ENCODE peak calls at places on chromosome 7, in nine cellular contexts. A is brain microvascular endothelial cell; X is caudate nucleus; B is neuronal stem cell; F is NCI-H1694 treated with DMSO at 0.1 percent for 48 hours; S is H4; Z is activated CD4-positive, alpha-beta T cell treated with anti-CD3 and anti-CD28 coated beads for 4 hours; N is astrocyte of the hippocampus; P is mammary epithelial cell. R is an unnamed sample.
A peak's percentile ranks its signal among the peaks of the same experiment; 100 is the strongest.

GRCh38 chr7:2980406-2981102 is 63.1 kb downstream of the CARD11 start:
- DNase-seq in A (no peak), X (no peak), B (no peak), F (no peak), S (no peak), Z (no peak), N (no peak), P (no peak), R (no peak)

GRCh38 chr7:94584113-94584512 is 71.8 kb downstream of the SGCE start:
- DNase-seq in A (no peak), X (no peak), B (no peak), F (no peak), S (no peak), Z (no peak), N (peak; percentile 60), P (no peak), R (no peak)

GRCh38 chr7:27032843-27033242 is 63.0 kb downstream of the HOXA1 start:
- DNase-seq in A (no peak), X (no peak), B (no peak), F (no peak), S (peak; percentile 36), Z (no peak), N (peak; percentile 2), P (no peak), R (no peak)

GRCh38 chr7:29115753-29116152 is 30.6 kb downstream of the CPVL start:
- DNase-seq in A (no peak), X (no peak), B (no peak), F (no peak), S (no peak), Z (no peak), N (no peak), P (no peak), R (no peak)

GRCh38 chr7:52842192-52842900 is 193.1 kb upstream of the POM121L12 start:
- DNase-seq in A (no peak), X (no peak), B (no peak), F (no peak), S (no peak), Z (no peak), N (no peak), P (no peak), R (no peak)

GRCh38 chr7:39691821-39692220 is 68.4 kb downstream of the RALA start:
- DNase-seq in A (peak; percentile 28), X (no peak), B (no peak), F (no peak), S (no peak), Z (no peak), N (peak; percentile 21), P (peak; percentile 36), R (no peak)

GRCh38 chr7:22859676-22860290 is 37.1 kb upstream of the TOMM7 start:
- DNase-seq in A (peak; percentile 42), X (no peak), B (no peak), F (no peak), S (no peak), Z (no peak), N (peak; percentile 52), P (peak; percentile 90), R (no peak)

GRCh38 chr7:100822236-100823139 is 4.8 kb downstream of the EPHB4 start:
- DNase-seq in A (no peak), X (no peak), B (no peak), F (no peak), S (no peak), Z (no peak), N (no peak), P (no peak), R (no peak)

GRCh38 chr7:57205000-57205399 is 72.8 kb upstream of the ZNF479 start:
- DNase-seq in A (no peak), X (no peak), B (no peak), F (no peak), S (no peak), Z (no peak), N (no peak), P (no peak), R (no peak)

GRCh38 chr7:133619491-133619890 is 366.6 kb downstream of the EXOC4 start:
- DNase-seq in A (no peak), X (no peak), B (no peak), F (no peak), S (no peak), Z (no peak), N (no peak), P (no peak), R (no peak)

GRCh38 chr7:116407165-116407564 is 92.4 kb upstream of the CAV2 start:
- DNase-seq in A (no peak), X (no peak), B (no peak), F (no peak), S (no peak), Z (no peak), N (no peak), P (no peak), R (no peak)

GRCh38 chr7:105906690-105907089 is 30.3 kb upstream of the ATXN7L1 start:
- DNase-seq in A (no peak), X (no peak), B (no peak), F (no peak), S (no peak), Z (no peak), N (peak; percentile 71), P (no peak), R (no peak)

GRCh38 chr7:45687721-45688120 is 113.6 kb downstream of the ADCY1 start:
- DNase-seq in A (no peak), X (no peak), B (no peak), F (no peak), S (no peak), Z (no peak), N (peak; percentile 21), P (no peak), R (no peak)

GRCh38 chr7:43456200-43456599 is 126.7 kb upstream of the STK17A start:
- DNase-seq in A (no peak), X (no peak), B (no peak), F (no peak), S (no peak), Z (no peak), N (no peak), P (no peak), R (no peak)

GRCh38 chr7:518630-519428 is 817 bp downstream of the PDGFA start:
- DNase-seq in A (peak; percentile 51), X (peak; percentile 75), B (no peak), F (peak; percentile 43), S (peak; percentile 88), Z (peak; percentile 41), N (peak; percentile 84), P (peak; percentile 82), R (peak; percentile 93)

GRCh38 chr7:96177353-96177752 is 144.5 kb downstream of the SLC25A13 start:
- DNase-seq in A (no peak), X (no peak), B (no peak), F (no peak), S (no peak), Z (no peak), N (no peak), P (no peak), R (no peak)

GRCh38 chr7:93194368-93194767 is 31.9 kb downstream of the HEPACAM2 start:
- DNase-seq in A (peak; percentile 4), X (no peak), B (no peak), F (no peak), S (peak; percentile 76), Z (no peak), N (no peak), P (peak; percentile 59), R (peak; percentile 51)

GRCh38 chr7:2248984-2249694 is 7.1 kb downstream of the NUDT1 start:
- DNase-seq in A (peak; percentile 94), X (no peak), B (no peak), F (no peak), S (peak; percentile 99), Z (no peak), N (peak; percentile 90), P (peak; percentile 23), R (peak; percentile 97)

GRCh38 chr7:24608504-24608903 is 35.3 kb downstream of the PALS2 start:
- DNase-seq in A (no peak), X (no peak), B (no peak), F (no peak), S (no peak), Z (no peak), N (no peak), P (no peak), R (no peak)

GRCh38 chr7:4681218-4681851 is 760 bp upstream of the FOXK1 start:
- DNase-seq in A (no peak), X (no peak), B (no peak), F (no peak), S (no peak), Z (peak; percentile 6), N (no peak), P (no peak), R (no peak)

GRCh38 chr7:83410989-83411591 is 237.8 kb downstream of the SEMA3E start:
- DNase-seq in A (peak; percentile 16), X (no peak), B (peak; percentile 17), F (peak; percentile 80), S (peak; percentile 72), Z (no peak), N (peak; percentile 67), P (peak; percentile 9), R (peak; percentile 47)

GRCh38 chr7:143884978-143885559 is 16.9 kb downstream of the TCAF1 start:
- DNase-seq in A (peak; percentile 72), X (peak; percentile 84), B (peak; percentile 63), F (peak; percentile 43), S (peak; percentile 58), Z (no peak), N (peak; percentile 94), P (no peak), R (peak; percentile 93)

GRCh38 chr7:73429622-73430505 is 3.7 kb upstream of the FZD9 start:
- DNase-seq in A (no peak), X (no peak), B (no peak), F (no peak), S (no peak), Z (no peak), N (no peak), P (no peak), R (peak; percentile 48)

GRCh38 chr7:7720750-7721621 is 2.6 kb upstream of the RPA3 start:
- DNase-seq in A (no peak), X (no peak), B (no peak), F (no peak), S (no peak), Z (no peak), N (no peak), P (no peak), R (no peak)

GRCh38 chr7:46547044-46547443 is 626.0 kb upstream of the IGFBP3 start:
- DNase-seq in A (no peak), X (no peak), B (no peak), F (no peak), S (no peak), Z (no peak), N (no peak), P (no peak), R (no peak)

GRCh38 chr7:106068986-106069385 is 43.1 kb downstream of the SYPL1 start:
- DNase-seq in A (no peak), X (no peak), B (no peak), F (peak; percentile 53), S (no peak), Z (no peak), N (no peak), P (peak; percentile 62), R (peak; percentile 65)

GRCh38 chr7:155883491-155884224 is 71.4 kb upstream of the SHH start:
- DNase-seq in A (no peak), X (no peak), B (no peak), F (no peak), S (no peak), Z (no peak), N (no peak), P (no peak), R (no peak)

GRCh38 chr7:37921876-37922275 is 1.4 kb downstream of the EPDR1 start:
- DNase-seq in A (no peak), X (no peak), B (no peak), F (no peak), S (no peak), Z (no peak), N (no peak), P (no peak), R (no peak)

GRCh38 chr7:112500619-112501018 is 19.8 kb downstream of the LSMEM1 start:
- DNase-seq in A (no peak), X (no peak), B (no peak), F (peak; percentile 4), S (no peak), Z (no peak), N (peak; percentile 12), P (no peak), R (no peak)

GRCh38 chr7:108015740-108016139 is 12.8 kb upstream of the LAMB1 start:
- DNase-seq in A (no peak), X (no peak), B (no peak), F (no peak), S (no peak), Z (no peak), N (no peak), P (no peak), R (no peak)

GRCh38 chr7:29106128-29106988 is 40.0 kb downstream of the CPVL start:
- DNase-seq in A (peak; percentile 62), X (peak; percentile 12), B (peak; percentile 46), F (peak; percentile 60), S (peak; percentile 83), Z (no peak), N (peak; percentile 82), P (peak; percentile 54), R (peak; percentile 65)